ENCODE peak calls at places on chromosomes 2 and 18, in eight cellular contexts. G is endothelial cell of umbilical vein, A is HCT116, I is IMR-90, C is fibroblast of lung, E is GM23248, M is GM12878, T is GM23338. P is an unnamed sample.

GRCh38 chr2:105573910-105574655 is 170.6 kb upstream of the NCK2 start:
- DNase-seq in I (no peak), M (no peak), T (no peak), C (no peak), G (no peak), E (no peak), A (no peak), P (no peak)

GRCh38 chr2:174067815-174068214 is 102.6 kb upstream of the SP3 start:
- DNase-seq in G (no peak), T (no peak), I (no peak), E (no peak), M (no peak), A (no peak), C (no peak), P (no peak)

GRCh38 chr18:25531207-25531606 is 179.2 kb upstream of the ZNF521 start:
- DNase-seq in A (no peak), G (no peak), T (no peak), C (no peak), I (no peak), M (no peak), E (no peak), P (no peak)

GRCh38 chr2:42048318-42049251 is 764 bp downstream of the PKDCC start:
- DNase-seq in E (peak; percentile 70), A (no peak), G (peak; percentile 27), T (peak; percentile 48), I (peak; percentile 45), C (peak; percentile 29), M (no peak), P (no peak)

GRCh38 chr18:79374408-79375171 is 21.1 kb upstream of the NFATC1 start:
- DNase-seq in A (no peak), C (no peak), I (no peak), M (peak; percentile 44), E (no peak), G (no peak), T (no peak), P (peak; percentile 85)

GRCh38 chr2:24559714-24560113 is 68.7 kb downstream of the NCOA1 start:
- DNase-seq in E (peak; percentile 14), G (no peak), M (no peak), C (peak; percentile 17), A (no peak), T (no peak), I (peak; percentile 41), P (no peak)

GRCh38 chr2:39228413-39229209 is 15.2 kb downstream of the CDKL4 start:
- DNase-seq in M (no peak), T (peak; percentile 84), A (no peak), G (no peak), I (no peak), C (peak; percentile 1), E (peak; percentile 10), P (peak; percentile 82)

GRCh38 chr2:232512557-232512956 is 7.6 kb upstream of the PRSS56 start:
- DNase-seq in G (no peak), M (no peak), A (no peak), I (no peak), T (no peak), E (no peak), C (no peak), P (no peak)

GRCh38 chr2:143321994-143322393 is 192.8 kb downstream of the ARHGAP15 start:
- DNase-seq in G (no peak), C (no peak), E (no peak), M (no peak), A (no peak), T (no peak), I (no peak), P (no peak)

GRCh38 chr2:135944625-135945024 is 40.8 kb downstream of the DARS1 start:
- DNase-seq in E (no peak), C (no peak), A (no peak), G (no peak), M (no peak), I (no peak), T (no peak), P (no peak)

DNA sequence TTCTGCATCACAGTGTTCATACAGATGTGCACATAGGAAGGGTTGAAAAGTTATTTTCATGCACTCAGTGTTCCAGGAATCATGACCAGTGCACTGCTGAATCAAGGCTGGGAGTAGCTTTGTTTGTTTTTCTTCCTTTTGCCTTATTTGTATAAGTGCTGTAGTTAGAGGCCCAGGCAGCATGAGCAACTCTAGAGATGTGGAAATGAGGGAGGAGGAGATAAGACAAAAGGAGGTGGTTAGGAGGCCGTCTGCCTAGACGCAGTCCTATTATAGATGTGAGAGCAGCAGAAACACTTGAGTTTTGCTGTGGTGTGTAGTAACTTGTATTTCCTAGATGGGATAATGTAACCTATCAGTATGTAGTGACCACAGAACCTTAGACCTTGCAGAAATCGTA is 264.3 kb upstream of the RASGRP3 start:
- DNase-seq in M (no peak), E (peak; percentile 93), G (peak; percentile 91), C (peak; percentile 97), T (no peak), I (peak; percentile 98), A (no peak), P (no peak)
- H3K4me1 ChIP-seq in M (no peaks in the 10 kb centered on the region), E (peaks cover 78% of the 10 kb centered on the region), G (peaks cover 64% of the 10 kb centered on the region), C (peaks cover 52% of the 10 kb centered on the region), T (peaks cover 5% of the 10 kb centered on the region), I (peaks cover 39% of the 10 kb centered on the region), A (no peaks in the 10 kb centered on the region), P (no peaks in the 10 kb centered on the region)

DNA sequence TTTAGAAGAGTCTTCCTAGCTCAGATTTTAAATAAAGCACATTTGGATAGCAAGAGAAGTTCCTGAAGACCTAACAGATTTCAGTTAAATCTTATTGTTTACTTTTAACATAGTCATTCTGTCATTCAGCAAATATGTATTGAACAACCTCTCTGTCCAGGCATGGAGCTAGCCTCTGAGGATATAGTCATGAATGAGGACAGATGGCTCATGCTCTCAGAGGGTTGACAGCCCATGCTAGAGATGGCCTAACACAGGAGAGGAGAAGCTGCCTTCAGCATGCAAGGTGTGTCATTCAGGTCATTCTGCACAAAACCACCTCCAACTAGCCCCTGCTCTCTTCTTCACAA is 6.2 kb downstream of the CCBE1 start:
- DNase-seq in E (peak; percentile 36), T (no peak), I (peak; percentile 91), A (no peak), M (no peak), G (no peak), C (peak; percentile 79), P (no peak)
- H4K20me1 ChIP-seq in E (no peaks in the 10 kb centered on the region), T (no peaks in the 10 kb centered on the region), I (peaks cover 10% of the 10 kb centered on the region), A (no peaks in the 10 kb centered on the region), M (no peaks in the 10 kb centered on the region), G (no peaks in the 10 kb centered on the region), C (no peaks in the 10 kb centered on the region), P (no peaks in the 10 kb centered on the region)

DNA sequence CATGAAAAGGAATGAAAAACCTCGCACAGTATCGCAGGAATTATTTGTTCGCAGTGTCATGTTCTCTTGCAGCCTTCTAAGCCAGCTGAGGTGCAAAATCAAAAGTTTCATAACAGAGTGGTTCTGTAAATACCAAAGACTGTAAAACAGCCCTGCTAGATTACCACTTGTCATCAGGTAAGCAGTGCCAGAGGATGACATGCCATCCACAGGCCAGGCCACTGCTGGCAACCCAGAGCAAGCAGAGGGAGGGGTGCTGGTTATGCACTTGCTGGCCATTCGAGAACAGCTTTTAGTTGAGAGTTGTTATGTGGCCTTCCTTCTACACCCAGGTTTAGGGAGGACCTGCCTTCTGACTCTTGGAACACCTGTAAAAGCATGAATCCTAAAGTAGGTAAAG is 114.3 kb upstream of the MGAT5 start:
- DNase-seq in E (no peak), T (no peak), A (no peak), M (no peak), C (no peak), I (no peak), G (no peak), P (no peak)
- H3K27ac ChIP-seq in E (no peak overlapping the region), T (no peak overlapping the region), A (no peak overlapping the region), M (no peak overlapping the region), C (no peak overlapping the region), I (no peak overlapping the region), G (no peak overlapping the region), P (no peak overlapping the region)

DNA sequence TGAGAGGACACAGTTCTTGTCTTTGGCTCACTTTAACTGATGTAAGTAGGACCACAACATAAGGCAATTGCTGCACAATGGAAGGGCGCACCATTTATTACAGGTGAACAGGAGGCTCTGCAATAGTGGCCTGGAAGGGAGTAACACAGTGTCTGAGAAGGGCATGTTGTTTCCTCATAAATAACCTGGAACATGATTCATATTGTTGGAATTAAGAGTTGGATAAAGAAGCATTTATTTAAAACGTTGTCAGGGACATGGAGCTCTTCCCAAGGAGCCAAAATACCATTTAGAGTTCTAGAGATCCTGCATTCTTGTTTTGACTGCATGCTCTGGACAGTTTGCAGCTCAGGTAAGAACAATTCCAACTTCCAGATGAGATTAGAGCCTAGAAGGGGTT is 110.4 kb downstream of the PLCL1 start:
- DNase-seq in E (no peak), M (no peak), C (peak; percentile 32), T (no peak), G (no peak), A (no peak), I (no peak), P (no peak)
- H3K4me1 ChIP-seq in E (peaks cover 21% of the 10 kb centered on the region), M (no peaks in the 10 kb centered on the region), C (no peaks in the 10 kb centered on the region), T (no peaks in the 10 kb centered on the region), G (peaks cover 5% of the 10 kb centered on the region), A (no peaks in the 10 kb centered on the region), I (peaks cover 8% of the 10 kb centered on the region), P (no peaks in the 10 kb centered on the region)

GRCh38 chr18:21273568-21273967 is 31.5 kb downstream of the GREB1L start:
- DNase-seq in T (no peak), G (no peak), E (no peak), M (no peak), I (no peak), C (no peak), A (no peak), P (no peak)
- H4K20me1 ChIP-seq in T (no peaks in the 10 kb centered on the region), G (no peaks in the 10 kb centered on the region), E (no peaks in the 10 kb centered on the region), M (no peaks in the 10 kb centered on the region), I (no peaks in the 10 kb centered on the region), C (peaks cover 1% of the 10 kb centered on the region), A (no peaks in the 10 kb centered on the region), P (no peaks in the 10 kb centered on the region)